ENCODE peak calls at places on chromosome 16, in eight cellular contexts. S is progenitor cell of endocrine pancreas, X is left ventricle myocardium inferior, K is WTC11, W is cardiac fibroblast, Z is GM20000, H is Caco-2, G is thoracic aorta. C is an unnamed sample.
A peak's percentile ranks its signal among the peaks of the same experiment; 100 is the strongest.

GRCh38 chr16:84905965-84906460 is 86.2 kb downstream of the CRISPLD2 start:
- DNase-seq in S (no peak), X (no peak), K (no peak), W (no peak), Z (no peak), H (no peak), G (no peak), C (no peak)

GRCh38 chr16:7521834-7522233 is 189.2 kb downstream of the RBFOX1 start:
- DNase-seq in S (no peak), X (no peak), K (no peak), W (no peak), Z (no peak), H (no peak), G (no peak), C (no peak)

GRCh38 chr16:64952177-64952576 is 169.7 kb downstream of the CDH11 start:
- DNase-seq in S (no peak), X (no peak), K (no peak), W (peak; percentile 57), Z (no peak), H (no peak), G (no peak), C (no peak)

GRCh38 chr16:3066440-3066748 is 954 bp downstream of the IL32 start:
- DNase-seq in S (no peak), X (no peak), K (no peak), W (no peak), Z (no peak), H (no peak), G (no peak), C (no peak)

GRCh38 chr16:84044108-84044488 is 1.5 kb upstream of the SLC38A8 start:
- DNase-seq in S (no peak), X (no peak), K (peak; percentile 54), W (peak; percentile 36), Z (no peak), H (peak; percentile 69), G (no peak), C (no peak)

GRCh38 chr16:8962393-8963009 is 1.2 kb downstream of the USP7 start:
- DNase-seq in S (no peak), X (no peak), K (no peak), W (no peak), Z (peak; percentile 77), H (peak; percentile 29), G (no peak), C (peak; percentile 57)

GRCh38 chr16:4115209-4115940 is 867 bp downstream of the ADCY9 start:
- DNase-seq in S (peak; percentile 41), X (peak; percentile 67), K (peak; percentile 64), W (peak; percentile 78), Z (peak; percentile 77), H (peak; percentile 60), G (no peak), C (peak; percentile 26)

GRCh38 chr16:30628628-30629342 is 18.6 kb upstream of the ZNF689 start:
- DNase-seq in S (peak; percentile 88), X (peak; percentile 88), K (peak; percentile 94), W (peak; percentile 80), Z (peak; percentile 73), H (peak; percentile 87), G (peak; percentile 55), C (peak; percentile 81)

GRCh38 chr16:47848481-47849109 is 307.2 kb downstream of the ABCC12 start:
- DNase-seq in S (no peak), X (no peak), K (no peak), W (peak; percentile 2), Z (no peak), H (no peak), G (no peak), C (no peak)

GRCh38 chr16:19520861-19521331 is 1.0 kb downstream of the GDE1 start:
- DNase-seq in S (no peak), X (no peak), K (no peak), W (peak; percentile 26), Z (peak; percentile 17), H (no peak), G (no peak), C (no peak)

GRCh38 chr16:3957344-3957980 is 76.9 kb upstream of the CREBBP start:
- DNase-seq in S (no peak), X (no peak), K (no peak), W (no peak), Z (no peak), H (no peak), G (no peak), C (no peak)

GRCh38 chr16:30010817-30011504 is at the start of gene DOC2A:
- DNase-seq in S (no peak), X (no peak), K (peak; percentile 73), W (no peak), Z (peak; percentile 68), H (peak; percentile 32), G (no peak), C (peak; percentile 26)

GRCh38 chr16:81542609-81543570 is 98.3 kb downstream of the CMIP start:
- DNase-seq in S (no peak), X (no peak), K (no peak), W (no peak), Z (no peak), H (no peak), G (no peak), C (no peak)

GRCh38 chr16:24837969-24838368 is 7.8 kb upstream of the SLC5A11 start:
- DNase-seq in S (no peak), X (no peak), K (no peak), W (no peak), Z (no peak), H (no peak), G (no peak), C (no peak)

GRCh38 chr16:74667215-74667765 is 613 bp upstream of the RFWD3 start:
- DNase-seq in S (no peak), X (peak; percentile 24), K (peak; percentile 60), W (peak; percentile 19), Z (peak; percentile 25), H (peak; percentile 70), G (no peak), C (peak; percentile 6)

GRCh38 chr16:30119428-30119827 is 3.6 kb downstream of the MAPK3 start:
- DNase-seq in S (no peak), X (no peak), K (no peak), W (peak; percentile 29), Z (no peak), H (no peak), G (no peak), C (no peak)

GRCh38 chr16:52825882-52826281 is 226.8 kb downstream of the CHD9NB start:
- DNase-seq in S (no peak), X (no peak), K (no peak), W (no peak), Z (no peak), H (no peak), G (no peak), C (no peak)

GRCh38 chr16:84115919-84116719 is 623 bp downstream of the MBTPS1 start:
- DNase-seq in S (no peak), X (no peak), K (no peak), W (peak; percentile 58), Z (no peak), H (no peak), G (no peak), C (peak; percentile 52)

GRCh38 chr16:3945751-3946603 is 65.5 kb upstream of the CREBBP start:
- DNase-seq in S (no peak), X (no peak), K (no peak), W (peak; percentile 98), Z (no peak), H (no peak), G (peak; percentile 48), C (no peak)

GRCh38 chr16:47660540-47660939 is 199.4 kb downstream of the PHKB start:
- DNase-seq in S (no peak), X (no peak), K (no peak), W (no peak), Z (no peak), H (no peak), G (no peak), C (no peak)

GRCh38 chr16:50315346-50315997 is 49.1 kb downstream of the ADCY7 start:
- DNase-seq in S (no peak), X (no peak), K (no peak), W (no peak), Z (no peak), H (no peak), G (no peak), C (no peak)

GRCh38 chr16:59060212-59060611 is 326.1 kb upstream of the GOT2 start:
- DNase-seq in S (no peak), X (no peak), K (no peak), W (no peak), Z (no peak), H (no peak), G (no peak), C (no peak)

DNA sequence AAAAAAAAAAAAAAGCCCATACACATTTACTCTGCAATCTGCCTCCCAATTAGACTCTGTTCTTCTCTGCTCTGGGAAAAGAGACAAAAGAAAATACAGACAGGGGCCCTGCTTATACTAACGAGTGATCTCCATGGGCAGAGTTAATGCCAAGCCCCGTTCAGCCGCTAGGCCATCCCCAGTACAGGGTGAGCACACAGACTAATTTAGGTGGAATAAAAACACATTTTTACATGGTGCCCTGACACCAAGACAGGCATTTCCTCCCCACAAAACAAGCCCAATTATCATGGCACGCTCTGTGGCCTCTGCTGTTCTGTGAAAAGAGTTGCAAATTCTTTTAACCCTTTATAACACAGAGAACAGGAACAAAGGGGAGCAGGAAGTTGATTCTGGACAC is 356.3 kb upstream of the C16orf82 start:
- DNase-seq in S (no peak), X (no peak), K (no peak), W (no peak), Z (no peak), H (no peak), G (no peak), C (no peak)
- TF ChIP-seq CTCF in S (no peak), X (no peak), K (no peak), W (no peak), Z (no peak), H (no peak), G (no peak), C (no peak)

DNA sequence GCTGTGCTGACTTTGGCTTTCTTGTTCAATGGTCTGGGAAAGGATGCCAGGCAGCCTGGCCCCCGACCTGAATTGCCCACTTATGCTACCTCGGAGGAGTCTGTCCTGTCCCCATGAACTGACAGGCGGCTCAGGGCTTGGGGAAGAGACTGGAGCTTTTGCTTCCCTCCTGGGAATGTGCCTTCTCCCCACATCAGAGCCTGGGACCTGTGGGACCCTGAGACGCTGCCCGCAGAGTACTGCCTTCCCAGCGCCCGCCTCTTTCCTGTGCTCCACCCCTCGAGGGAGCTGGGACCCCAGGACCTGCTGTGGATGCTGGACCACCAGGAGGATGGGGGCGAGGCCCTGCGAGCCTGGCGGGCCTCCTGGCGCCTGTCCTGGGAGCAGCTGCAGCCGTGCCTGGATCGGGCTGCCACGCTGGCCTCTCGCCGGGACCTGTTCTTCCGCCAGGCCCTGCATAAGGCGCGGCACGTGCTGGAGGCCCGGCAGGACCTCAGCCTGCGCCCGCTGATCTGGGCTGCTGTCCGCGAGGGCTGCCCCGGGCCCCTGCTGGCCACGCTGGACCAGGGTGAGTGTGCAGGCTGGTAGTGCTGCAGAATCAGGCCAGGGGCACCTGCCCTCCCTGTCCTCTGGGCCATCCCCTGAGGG is 18.5 kb downstream of the FCSK start:
- DNase-seq in S (no peak), X (no peak), K (no peak), W (no peak), Z (no peak), H (no peak), G (no peak), C (no peak)
- TF ChIP-seq CTCF in S (no peak), X (no peak), K (no peak), W (no peak), Z (no peak), H (no peak), G (no peak), C (no peak)

GRCh38 chr16:17277981-17278381 is 192.8 kb downstream of the XYLT1 start:
- DNase-seq in S (no peak), X (no peak), K (peak; percentile 62), W (peak; percentile 19), Z (peak; percentile 48), H (peak; percentile 44), G (no peak), C (no peak)
- TF ChIP-seq CTCF in S (peak; percentile 46), X (peak; percentile 65), K (no peak), W (peak; percentile 27), Z (peak; percentile 16), H (peak; percentile 63), G (peak; percentile 22), C (no peak)

GRCh38 chr16:78363843-78364242 is 264.4 kb downstream of the WWOX start:
- DNase-seq in S (no peak), X (no peak), K (peak; percentile 11), W (no peak), Z (no peak), H (no peak), G (no peak), C (no peak)
- TF ChIP-seq CTCF in S (no peak), X (no peak), K (no peak), W (no peak), Z (no peak), H (no peak), G (no peak), C (no peak)